ENCODE peak calls at places on chromosomes 5 and 9, in nine cellular contexts. O, M, N, C, A, Q, D, S and H are unnamed samples.
A peak's percentile ranks its signal among the peaks of the same experiment; 100 is the strongest.

GRCh38 chr9:136327313-136327971 is at the start of gene GPSM1:
- DNase-seq in O (no peak), M (peak; percentile 38), N (no peak), C (peak; percentile 38), A (peak; percentile 62), Q (peak; percentile 52), D (peak; percentile 70), S (peak; percentile 55), H (no peak)

GRCh38 chr9:95770653-95771131 is 104.8 kb upstream of the ERCC6L2 start:
- DNase-seq in O (no peak), M (no peak), N (no peak), C (no peak), A (no peak), Q (no peak), D (peak; percentile 75), S (no peak), H (no peak)

GRCh38 chr5:1647580-1647979 is 123.8 kb upstream of the LPCAT1 start:
- DNase-seq in O (no peak), M (no peak), N (no peak), C (no peak), A (no peak), Q (no peak), D (no peak), S (no peak), H (no peak)

GRCh38 chr5:976849-977751 is 31.5 kb upstream of the NKD2 start:
- DNase-seq in O (no peak), M (no peak), N (no peak), C (no peak), A (no peak), Q (no peak), D (no peak), S (no peak), H (no peak)

GRCh38 chr9:75539558-75539957 is 350.9 kb upstream of the PCSK5 start:
- DNase-seq in O (no peak), M (no peak), N (no peak), C (no peak), A (no peak), Q (no peak), D (no peak), S (peak; percentile 1), H (no peak)

GRCh38 chr5:176497852-176498251 is 39.4 kb downstream of the RNF44 start:
- DNase-seq in O (no peak), M (peak; percentile 69), N (no peak), C (no peak), A (no peak), Q (no peak), D (no peak), S (no peak), H (no peak)

GRCh38 chr9:76996700-76997099 is 22.8 kb upstream of the FOXB2 start:
- DNase-seq in O (no peak), M (peak; percentile 18), N (no peak), C (no peak), A (no peak), Q (no peak), D (peak; percentile 65), S (no peak), H (no peak)

GRCh38 chr9:110700953-110701352 is 32.4 kb downstream of the MUSK start:
- DNase-seq in O (no peak), M (peak; percentile 43), N (no peak), C (no peak), A (no peak), Q (no peak), D (no peak), S (peak; percentile 52), H (peak; percentile 10)

GRCh38 chr5:24314106-24314505 is 330.7 kb downstream of the CDH10 start:
- DNase-seq in O (no peak), M (no peak), N (no peak), C (no peak), A (no peak), Q (no peak), D (no peak), S (no peak), H (no peak)

GRCh38 chr9:107784235-107784958 is 294.8 kb upstream of the KLF4 start:
- DNase-seq in O (no peak), M (no peak), N (no peak), C (no peak), A (no peak), Q (no peak), D (no peak), S (peak; percentile 17), H (peak; percentile 17)

GRCh38 chr5:77935516-77936364 is 159.6 kb upstream of the TBCA start:
- DNase-seq in O (no peak), M (no peak), N (no peak), C (no peak), A (peak; percentile 42), Q (no peak), D (no peak), S (no peak), H (no peak)

GRCh38 chr9:128107971-128108783 is 19.4 kb downstream of the PTGES2 start:
- DNase-seq in O (no peak), M (no peak), N (no peak), C (no peak), A (no peak), Q (no peak), D (no peak), S (no peak), H (no peak)

GRCh38 chr9:135508211-135508820 is 7.8 kb downstream of the MRPS2 start:
- DNase-seq in O (no peak), M (no peak), N (no peak), C (no peak), A (no peak), Q (no peak), D (no peak), S (no peak), H (no peak)

GRCh38 chr9:101571114-101571513 is 23.7 kb downstream of the PPP3R2 start:
- DNase-seq in O (no peak), M (no peak), N (no peak), C (no peak), A (no peak), Q (no peak), D (no peak), S (no peak), H (no peak)

GRCh38 chr5:155530046-155530445 is 516.5 kb downstream of the KIF4B start:
- DNase-seq in O (no peak), M (no peak), N (no peak), C (no peak), A (no peak), Q (no peak), D (no peak), S (no peak), H (peak; percentile 29)

GRCh38 chr9:81472701-81473100 is 216.6 kb downstream of the TLE1 start:
- DNase-seq in O (no peak), M (no peak), N (no peak), C (no peak), A (no peak), Q (no peak), D (no peak), S (no peak), H (no peak)

GRCh38 chr9:134869554-134870310 is 10.9 kb upstream of the FCN2 start:
- DNase-seq in O (no peak), M (no peak), N (no peak), C (no peak), A (no peak), Q (no peak), D (no peak), S (no peak), H (no peak)

GRCh38 chr9:94135222-94135621 is 51.0 kb downstream of the PTPDC1 start:
- DNase-seq in O (no peak), M (no peak), N (no peak), C (no peak), A (no peak), Q (no peak), D (no peak), S (peak; percentile 96), H (peak; percentile 42)

GRCh38 chr5:151150484-151151262 is 6.9 kb downstream of the ANXA6 start:
- DNase-seq in O (peak; percentile 44), M (no peak), N (peak; percentile 31), C (no peak), A (peak; percentile 60), Q (no peak), D (peak; percentile 37), S (peak; percentile 67), H (no peak)

GRCh38 chr5:73215525-73215890 is 42.5 kb downstream of the TMEM174 start:
- DNase-seq in O (no peak), M (no peak), N (no peak), C (no peak), A (no peak), Q (no peak), D (no peak), S (no peak), H (no peak)

GRCh38 chr9:17402309-17402708 is 176.6 kb upstream of the SH3GL2 start:
- DNase-seq in O (no peak), M (peak; percentile 30), N (no peak), C (no peak), A (peak; percentile 4), Q (no peak), D (no peak), S (peak; percentile 25), H (no peak)